ENCODE peak calls at places on chromosomes 7 and 10, in four cellular contexts. One of them, this sample, is unnamed.

GRCh38 chr7:112173214-112173905 is 32.8 kb downstream of the DOCK4 start:
- DNase-seq in WTC11: no peak
- DNase-seq in OCI-LY7: no peak
- DNase-seq in psoas muscle: no peak
- DNase-seq in this sample: no peak

GRCh38 chr7:98831641-98832221 is 38.1 kb downstream of the TMEM130 start:
- DNase-seq in OCI-LY7: peak; percentile 25
- DNase-seq in psoas muscle: no peak
- DNase-seq in WTC11: peak; percentile 70
- DNase-seq in this sample: peak; percentile 50

GRCh38 chr7:99121496-99122021 is 22.3 kb downstream of the SMURF1 start:
- DNase-seq in psoas muscle: no peak
- DNase-seq in WTC11: no peak
- DNase-seq in OCI-LY7: no peak
- DNase-seq in this sample: no peak

GRCh38 chr10:66931340-66931948 is 5.6 kb downstream of the LRRTM3 start:
- DNase-seq in WTC11: no peak
- DNase-seq in psoas muscle: no peak
- DNase-seq in OCI-LY7: peak; percentile 57
- DNase-seq in this sample: no peak

GRCh38 chr10:69991151-69991550 is 61.5 kb upstream of the MACROH2A2 start:
- DNase-seq in WTC11: no peak
- DNase-seq in OCI-LY7: no peak
- DNase-seq in psoas muscle: no peak
- DNase-seq in this sample: no peak

GRCh38 chr10:46534828-46535524 is 21.5 kb downstream of the GPRIN2 start:
- DNase-seq in OCI-LY7: no peak
- DNase-seq in psoas muscle: peak; percentile 4
- DNase-seq in WTC11: peak; percentile 10
- DNase-seq in this sample: peak; percentile 19

GRCh38 chr10:103445767-103446567 is 6.2 kb downstream of the CALHM2 start:
- DNase-seq in WTC11: no peak
- DNase-seq in psoas muscle: peak; percentile 87
- DNase-seq in OCI-LY7: no peak
- DNase-seq in this sample: no peak

GRCh38 chr7:22372863-22373262 is 15.9 kb upstream of the RAPGEF5 start:
- DNase-seq in OCI-LY7: no peak
- DNase-seq in WTC11: no peak
- DNase-seq in psoas muscle: no peak
- DNase-seq in this sample: no peak

GRCh38 chr7:43799605-43800004 is 41.1 kb downstream of the BLVRA start:
- DNase-seq in WTC11: no peak
- DNase-seq in psoas muscle: no peak
- DNase-seq in OCI-LY7: no peak
- DNase-seq in this sample: no peak

GRCh38 chr7:17941171-17941490 is 837 bp upstream of the SNX13 start:
- DNase-seq in WTC11: no peak
- DNase-seq in OCI-LY7: peak; percentile 8
- DNase-seq in psoas muscle: no peak
- DNase-seq in this sample: no peak

GRCh38 chr10:59880976-59881510 is 25.3 kb downstream of the CCDC6 start:
- DNase-seq in OCI-LY7: no peak
- DNase-seq in WTC11: no peak
- DNase-seq in psoas muscle: no peak
- DNase-seq in this sample: no peak

GRCh38 chr7:142012825-142013506 is 17.3 kb downstream of the MGAM start:
- DNase-seq in psoas muscle: no peak
- DNase-seq in OCI-LY7: no peak
- DNase-seq in WTC11: peak; percentile 15
- DNase-seq in this sample: no peak

GRCh38 chr10:28947209-28947608 is 269.9 kb downstream of the BAMBI start:
- DNase-seq in OCI-LY7: no peak
- DNase-seq in WTC11: no peak
- DNase-seq in psoas muscle: no peak
- DNase-seq in this sample: no peak

GRCh38 chr10:96720422-96721206 is at the start of gene PIK3AP1:
- DNase-seq in psoas muscle: peak; percentile 54
- DNase-seq in OCI-LY7: peak; percentile 96
- DNase-seq in WTC11: peak; percentile 49
- DNase-seq in this sample: peak; percentile 46

GRCh38 chr10:4498763-4499251 is 327.2 kb upstream of the AKR1E2 start:
- DNase-seq in OCI-LY7: no peak
- DNase-seq in WTC11: no peak
- DNase-seq in psoas muscle: no peak
- DNase-seq in this sample: no peak

GRCh38 chr7:152341039-152341913 is 94.5 kb downstream of the KMT2C start:
- DNase-seq in OCI-LY7: peak; percentile 86
- DNase-seq in WTC11: no peak
- DNase-seq in psoas muscle: no peak
- DNase-seq in this sample: peak; percentile 28

GRCh38 chr10:104931723-104932122 is 290.6 kb downstream of the SORCS3 start:
- DNase-seq in WTC11: no peak
- DNase-seq in psoas muscle: no peak
- DNase-seq in OCI-LY7: no peak
- DNase-seq in this sample: no peak

GRCh38 chr7:135210818-135211178 is 528 bp downstream of the WDR91 start:
- DNase-seq in WTC11: no peak
- DNase-seq in psoas muscle: no peak
- DNase-seq in OCI-LY7: no peak
- DNase-seq in this sample: no peak

GRCh38 chr10:62597226-62597625 is 207.3 kb upstream of the ADO start:
- DNase-seq in OCI-LY7: no peak
- DNase-seq in psoas muscle: no peak
- DNase-seq in WTC11: no peak
- DNase-seq in this sample: no peak

GRCh38 chr7:157961731-157962457 is 625.1 kb downstream of the DNAJB6 start:
- DNase-seq in WTC11: no peak
- DNase-seq in psoas muscle: no peak
- DNase-seq in OCI-LY7: no peak
- DNase-seq in this sample: no peak

GRCh38 chr7:38664972-38665371 is 33.8 kb upstream of the AMPH start:
- DNase-seq in psoas muscle: no peak
- DNase-seq in OCI-LY7: no peak
- DNase-seq in WTC11: no peak
- DNase-seq in this sample: no peak

GRCh38 chr7:38659931-38660330 is 28.8 kb upstream of the AMPH start:
- DNase-seq in psoas muscle: no peak
- DNase-seq in WTC11: no peak
- DNase-seq in OCI-LY7: no peak
- DNase-seq in this sample: no peak

GRCh38 chr7:38658916-38659315 is 27.7 kb upstream of the AMPH start:
- DNase-seq in psoas muscle: no peak
- DNase-seq in WTC11: no peak
- DNase-seq in OCI-LY7: no peak
- DNase-seq in this sample: no peak

GRCh38 chr7:38656976-38657375 is 25.8 kb upstream of the AMPH start:
- DNase-seq in WTC11: no peak
- DNase-seq in psoas muscle: no peak
- DNase-seq in OCI-LY7: no peak
- DNase-seq in this sample: no peak

GRCh38 chr7:38660427-38661099 is 29.4 kb upstream of the AMPH start:
- DNase-seq in psoas muscle: no peak
- DNase-seq in OCI-LY7: peak; percentile 44
- DNase-seq in WTC11: peak; percentile 37
- DNase-seq in this sample: no peak
- TF ChIP-seq CTCF in psoas muscle: peak; percentile 22
- TF ChIP-seq CTCF in OCI-LY7: peak; percentile 84
- TF ChIP-seq CTCF in WTC11: peak; percentile 77
- TF ChIP-seq CTCF in this sample: peak; percentile 69

DNA sequence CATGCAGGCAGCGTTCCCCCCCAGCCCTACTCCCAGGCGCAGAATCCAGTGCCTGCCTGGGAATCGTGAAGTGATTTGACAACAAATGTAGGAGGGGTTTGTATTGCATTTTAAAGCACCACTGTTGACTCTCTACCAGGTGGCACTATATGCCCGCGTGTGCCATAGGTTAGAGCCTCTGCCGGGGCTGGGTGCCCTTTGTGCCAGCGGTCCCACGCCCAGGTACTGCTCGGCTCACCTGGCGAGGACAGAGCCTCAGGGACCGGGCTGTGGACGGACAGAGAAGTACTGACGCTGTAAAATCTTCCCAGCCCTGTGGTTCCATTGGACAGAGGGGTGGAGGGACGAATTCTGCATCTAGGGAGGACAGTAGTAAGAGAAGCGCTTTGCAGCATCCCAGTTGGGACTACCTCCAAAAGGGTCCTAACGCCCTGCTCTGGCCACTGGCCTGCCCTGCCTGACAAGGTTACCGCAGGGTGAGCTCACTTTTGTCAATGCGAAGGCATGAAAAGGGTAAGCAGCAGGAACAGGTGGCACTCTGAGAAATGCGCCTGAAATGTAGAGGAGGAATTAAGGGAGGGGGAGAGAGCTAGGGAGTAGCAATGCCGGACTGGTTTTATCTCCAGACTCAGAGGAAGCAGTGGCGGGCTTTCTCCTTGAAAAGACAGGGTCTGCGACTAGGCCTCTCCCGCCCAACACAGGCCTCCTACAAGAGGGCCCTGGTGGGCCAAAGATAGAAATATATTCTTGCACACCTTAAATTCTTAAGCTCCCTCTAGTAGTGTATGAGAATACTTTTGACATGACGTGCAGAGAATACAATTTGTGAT is 858 bp upstream of the CACNA2D1 start:
- DNase-seq in psoas muscle: no peak
- DNase-seq in OCI-LY7: no peak
- DNase-seq in WTC11: peak; percentile 36
- DNase-seq in this sample: peak; percentile 25
- TF ChIP-seq CTCF in psoas muscle: no peak
- TF ChIP-seq CTCF in OCI-LY7: no peak
- TF ChIP-seq CTCF in WTC11: no peak
- TF ChIP-seq CTCF in this sample: no peak

GRCh38 chr7:106367018-106367420 is 82.2 kb upstream of the NAMPT start:
- DNase-seq in WTC11: peak; percentile 21
- DNase-seq in psoas muscle: no peak
- DNase-seq in OCI-LY7: peak; percentile 31
- DNase-seq in this sample: no peak
- TF ChIP-seq CTCF in WTC11: no peak
- TF ChIP-seq CTCF in psoas muscle: no peak
- TF ChIP-seq CTCF in OCI-LY7: peak; percentile 62
- TF ChIP-seq CTCF in this sample: no peak

GRCh38 chr10:34156781-34157425 is 658.2 kb downstream of the PARD3 start:
- DNase-seq in psoas muscle: no peak
- DNase-seq in OCI-LY7: no peak
- DNase-seq in WTC11: no peak
- DNase-seq in this sample: no peak
- TF ChIP-seq CTCF in psoas muscle: peak; percentile 19
- TF ChIP-seq CTCF in OCI-LY7: no peak
- TF ChIP-seq CTCF in WTC11: no peak
- TF ChIP-seq CTCF in this sample: no peak

DNA sequence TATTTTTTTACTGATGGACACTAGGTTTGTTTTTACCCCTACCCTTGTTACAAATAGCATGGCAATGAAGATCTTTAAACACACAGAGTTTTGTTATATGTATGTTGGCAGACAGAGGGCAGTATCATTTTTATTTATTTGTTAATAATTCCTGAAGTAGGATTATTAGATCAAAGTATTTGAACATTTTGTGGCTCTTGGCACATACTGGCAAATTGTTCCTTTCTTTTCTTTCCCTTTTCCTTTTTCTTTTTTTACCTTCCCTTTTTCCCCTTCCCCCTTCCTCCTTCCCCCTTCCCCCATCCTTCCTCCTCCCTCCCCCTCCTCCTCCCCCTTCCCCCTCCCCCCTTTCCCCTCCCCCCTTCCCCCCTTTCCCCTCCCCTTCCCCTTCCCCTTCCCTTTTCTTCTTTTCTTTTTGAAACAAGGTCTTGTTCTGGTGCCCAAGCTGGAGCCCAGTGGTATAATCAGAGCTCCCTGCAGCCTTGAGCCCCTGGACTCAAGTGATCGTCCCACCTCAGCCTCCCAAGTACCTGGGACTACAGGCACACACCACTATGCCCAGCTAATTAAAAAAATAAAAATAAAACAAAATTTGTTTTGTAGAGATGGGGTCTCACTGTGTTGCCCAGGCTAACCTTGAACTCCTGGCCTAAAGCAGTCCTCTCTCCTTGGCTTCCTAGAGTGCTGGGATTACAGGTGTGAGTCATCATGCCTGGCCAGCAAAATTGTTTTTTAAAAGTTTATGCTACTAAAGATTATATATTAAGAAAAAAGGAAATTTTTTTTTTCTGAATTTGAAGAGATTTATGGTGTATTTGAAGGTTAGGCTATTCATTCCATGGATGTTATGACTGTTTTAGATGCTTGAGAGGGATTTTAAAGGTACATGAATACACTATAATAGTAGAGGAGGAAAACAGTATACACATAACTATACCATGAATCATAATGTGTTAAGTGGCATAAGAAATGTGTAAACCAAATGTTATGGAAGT is 39.3 kb downstream of the SEPTIN7 start:
- DNase-seq in psoas muscle: no peak
- DNase-seq in OCI-LY7: no peak
- DNase-seq in WTC11: no peak
- DNase-seq in this sample: no peak
- TF ChIP-seq CTCF in psoas muscle: no peak
- TF ChIP-seq CTCF in OCI-LY7: peak; percentile 37
- TF ChIP-seq CTCF in WTC11: no peak
- TF ChIP-seq CTCF in this sample: no peak

GRCh38 chr7:997404-998395 is 14.7 kb downstream of the CYP2W1 start:
- DNase-seq in OCI-LY7: no peak
- DNase-seq in WTC11: peak; percentile 66
- DNase-seq in psoas muscle: no peak
- DNase-seq in this sample: peak; percentile 56
- TF ChIP-seq CTCF in OCI-LY7: no peak
- TF ChIP-seq CTCF in WTC11: no peak
- TF ChIP-seq CTCF in psoas muscle: no peak
- TF ChIP-seq CTCF in this sample: peak; percentile 36

GRCh38 chr10:44949127-44949802 is 10.3 kb upstream of the RASSF4 start:
- DNase-seq in WTC11: no peak
- DNase-seq in OCI-LY7: no peak
- DNase-seq in psoas muscle: no peak
- DNase-seq in this sample: no peak
- TF ChIP-seq CTCF in WTC11: no peak
- TF ChIP-seq CTCF in OCI-LY7: no peak
- TF ChIP-seq CTCF in psoas muscle: no peak
- TF ChIP-seq CTCF in this sample: no peak

This sample was measured in glutamatergic neuron.